ENCODE peak calls at places on chromosomes 11 and 22, in six cellular contexts. One of them, this sample, is unnamed. For H3K27me3, the result is how much of the 10 kb centered on the place peaks cover.

GRCh38 chr11:12137938-12138731 is 27.7 kb downstream of the MICAL2 start:
- DNase-seq in body of pancreas: no peak
- DNase-seq in CD4-positive, alpha-beta T cell: no peak
- DNase-seq in right cardiac atrium: no peak
- DNase-seq in mammary epithelial cell: peak
- DNase-seq in GM23338: no peak
- DNase-seq in this sample: no peak

GRCh38 chr11:59755701-59756495 is 722 bp downstream of the STX3 start:
- DNase-seq in CD4-positive, alpha-beta T cell: peak
- DNase-seq in body of pancreas: peak
- DNase-seq in mammary epithelial cell: peak
- DNase-seq in GM23338: peak
- DNase-seq in right cardiac atrium: peak
- DNase-seq in this sample: peak

GRCh38 chr11:18727499-18728236 is 1.7 kb upstream of the IGSF22 start:
- DNase-seq in right cardiac atrium: no peak
- DNase-seq in body of pancreas: peak
- DNase-seq in CD4-positive, alpha-beta T cell: peak
- DNase-seq in mammary epithelial cell: no peak
- DNase-seq in GM23338: peak
- DNase-seq in this sample: peak

GRCh38 chr11:64219755-64220154 is 6.2 kb downstream of the TRPT1 start:
- DNase-seq in body of pancreas: no peak
- DNase-seq in mammary epithelial cell: no peak
- DNase-seq in GM23338: no peak
- DNase-seq in CD4-positive, alpha-beta T cell: no peak
- DNase-seq in right cardiac atrium: peak
- DNase-seq in this sample: no peak

GRCh38 chr11:27646051-27646818 is 54.0 kb downstream of the BDNF start:
- DNase-seq in mammary epithelial cell: peak
- DNase-seq in CD4-positive, alpha-beta T cell: no peak
- DNase-seq in GM23338: no peak
- DNase-seq in body of pancreas: no peak
- DNase-seq in right cardiac atrium: no peak
- DNase-seq in this sample: no peak

GRCh38 chr11:76314741-76315090 is 66.2 kb downstream of the THAP12 start:
- DNase-seq in CD4-positive, alpha-beta T cell: no peak
- DNase-seq in right cardiac atrium: no peak
- DNase-seq in GM23338: no peak
- DNase-seq in mammary epithelial cell: peak
- DNase-seq in body of pancreas: no peak
- DNase-seq in this sample: no peak

GRCh38 chr11:122271167-122271566 is 155.2 kb upstream of the BLID start:
- DNase-seq in mammary epithelial cell: no peak
- DNase-seq in GM23338: no peak
- DNase-seq in right cardiac atrium: no peak
- DNase-seq in CD4-positive, alpha-beta T cell: no peak
- DNase-seq in body of pancreas: peak
- DNase-seq in this sample: peak

GRCh38 chr22:41485033-41485432 is 16.1 kb downstream of the ACO2 start:
- DNase-seq in CD4-positive, alpha-beta T cell: no peak
- DNase-seq in right cardiac atrium: no peak
- DNase-seq in GM23338: no peak
- DNase-seq in body of pancreas: no peak
- DNase-seq in mammary epithelial cell: no peak
- DNase-seq in this sample: no peak

GRCh38 chr11:115439385-115439784 is 64.8 kb downstream of the CADM1 start:
- DNase-seq in body of pancreas: no peak
- DNase-seq in CD4-positive, alpha-beta T cell: no peak
- DNase-seq in mammary epithelial cell: peak
- DNase-seq in right cardiac atrium: no peak
- DNase-seq in GM23338: no peak
- DNase-seq in this sample: no peak

GRCh38 chr11:47061429-47062178 is 115.1 kb downstream of the ARFGAP2 start:
- DNase-seq in GM23338: peak
- DNase-seq in right cardiac atrium: no peak
- DNase-seq in body of pancreas: no peak
- DNase-seq in mammary epithelial cell: no peak
- DNase-seq in CD4-positive, alpha-beta T cell: no peak
- DNase-seq in this sample: no peak

GRCh38 chr11:45411221-45411946 is 125.2 kb upstream of the SYT13 start:
- DNase-seq in mammary epithelial cell: no peak
- DNase-seq in CD4-positive, alpha-beta T cell: no peak
- DNase-seq in body of pancreas: no peak
- DNase-seq in GM23338: peak
- DNase-seq in right cardiac atrium: no peak
- DNase-seq in this sample: no peak

GRCh38 chr11:86740628-86741488 is 59.5 kb upstream of the PRSS23 start:
- DNase-seq in right cardiac atrium: peak
- DNase-seq in GM23338: peak
- DNase-seq in body of pancreas: peak
- DNase-seq in CD4-positive, alpha-beta T cell: no peak
- DNase-seq in mammary epithelial cell: peak
- DNase-seq in this sample: no peak

GRCh38 chr11:77113382-77114088 is 10.9 kb downstream of the OMP start:
- DNase-seq in CD4-positive, alpha-beta T cell: no peak
- DNase-seq in body of pancreas: peak
- DNase-seq in right cardiac atrium: peak
- DNase-seq in GM23338: peak
- DNase-seq in mammary epithelial cell: no peak
- DNase-seq in this sample: peak

GRCh38 chr11:80188228-80188627 is 747.4 kb upstream of the TENM4 start:
- DNase-seq in CD4-positive, alpha-beta T cell: no peak
- DNase-seq in GM23338: peak
- DNase-seq in right cardiac atrium: no peak
- DNase-seq in body of pancreas: no peak
- DNase-seq in mammary epithelial cell: no peak
- DNase-seq in this sample: no peak

DNA sequence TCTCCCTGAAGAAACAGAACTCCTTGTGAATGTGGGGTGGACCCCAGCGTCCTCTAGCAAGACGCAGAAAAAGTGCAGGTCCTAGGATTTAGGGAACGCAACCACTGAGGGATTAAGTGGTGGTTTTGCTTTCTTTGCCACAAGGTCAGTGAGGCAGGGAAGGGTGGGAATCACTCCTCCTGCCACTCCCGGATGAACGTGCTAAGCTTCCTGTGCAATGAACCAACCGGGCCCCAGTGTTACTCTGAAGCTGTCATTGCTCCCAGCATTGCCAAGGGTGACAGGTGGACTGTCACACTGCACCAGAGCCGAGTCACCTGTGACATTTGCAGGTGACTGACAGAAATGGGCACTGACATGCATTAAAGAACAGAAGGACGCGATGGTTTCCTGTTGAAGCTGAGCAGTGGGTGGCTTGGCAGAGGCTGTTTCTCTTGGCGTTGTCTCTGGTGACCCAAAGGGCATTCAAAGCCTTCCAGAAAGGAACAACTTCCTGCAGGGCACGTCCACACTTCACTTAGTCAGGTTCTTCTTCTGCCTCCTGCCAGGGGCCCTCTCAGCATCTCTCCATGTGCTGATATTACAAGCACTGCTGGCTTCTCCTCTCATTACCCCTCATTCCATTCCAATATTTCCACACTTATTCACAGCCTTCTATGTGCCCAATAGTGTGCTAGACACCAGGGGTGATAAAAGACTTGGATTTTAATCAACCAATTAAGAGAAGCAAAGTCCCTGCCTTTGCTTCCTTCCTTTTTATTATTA is 9.7 kb downstream of the KIRREL3 start:
- DNase-seq in GM23338: no peak
- DNase-seq in right cardiac atrium: no peak
- DNase-seq in body of pancreas: no peak
- DNase-seq in mammary epithelial cell: no peak
- DNase-seq in CD4-positive, alpha-beta T cell: no peak
- DNase-seq in this sample: peak
- H3K27ac ChIP-seq in GM23338: no peak
- H3K27ac ChIP-seq in right cardiac atrium: no peak
- H3K27ac ChIP-seq in body of pancreas: no peak
- H3K27ac ChIP-seq in mammary epithelial cell: peak
- H3K27ac ChIP-seq in CD4-positive, alpha-beta T cell: no peak
- H3K27ac ChIP-seq in this sample: no peak

GRCh38 chr11:120578591-120579154 is 67.1 kb downstream of the GRIK4 start:
- DNase-seq in CD4-positive, alpha-beta T cell: no peak
- DNase-seq in body of pancreas: no peak
- DNase-seq in GM23338: no peak
- DNase-seq in right cardiac atrium: no peak
- DNase-seq in mammary epithelial cell: no peak
- DNase-seq in this sample: no peak
- H3K27me3 ChIP-seq in CD4-positive, alpha-beta T cell: under half
- H3K27me3 ChIP-seq in body of pancreas: under half
- H3K27me3 ChIP-seq in GM23338: under half
- H3K27me3 ChIP-seq in right cardiac atrium: under half
- H3K27me3 ChIP-seq in mammary epithelial cell: under half
- H3K27me3 ChIP-seq in this sample: under half

GRCh38 chr11:111324277-111324720 is 26.0 kb downstream of the POU2AF3 start:
- DNase-seq in CD4-positive, alpha-beta T cell: no peak
- DNase-seq in body of pancreas: no peak
- DNase-seq in right cardiac atrium: no peak
- DNase-seq in GM23338: no peak
- DNase-seq in mammary epithelial cell: no peak
- DNase-seq in this sample: no peak
- H3K27ac ChIP-seq in CD4-positive, alpha-beta T cell: no peak
- H3K27ac ChIP-seq in body of pancreas: no peak
- H3K27ac ChIP-seq in right cardiac atrium: no peak
- H3K27ac ChIP-seq in GM23338: no peak
- H3K27ac ChIP-seq in mammary epithelial cell: no peak
- H3K27ac ChIP-seq in this sample: no peak

GRCh38 chr11:67504023-67504949 is 877 bp downstream of the PITPNM1 start:
- DNase-seq in mammary epithelial cell: peak
- DNase-seq in body of pancreas: peak
- DNase-seq in CD4-positive, alpha-beta T cell: no peak
- DNase-seq in GM23338: peak
- DNase-seq in right cardiac atrium: peak
- DNase-seq in this sample: no peak
- H3K27me3 ChIP-seq in mammary epithelial cell: under half
- H3K27me3 ChIP-seq in body of pancreas: under half
- H3K27me3 ChIP-seq in CD4-positive, alpha-beta T cell: under half
- H3K27me3 ChIP-seq in GM23338: under half
- H3K27me3 ChIP-seq in right cardiac atrium: under half
- H3K27me3 ChIP-seq in this sample: under half

GRCh38 chr22:46178755-46179505 is 28.6 kb downstream of the PPARA start:
- DNase-seq in GM23338: no peak
- DNase-seq in mammary epithelial cell: no peak
- DNase-seq in CD4-positive, alpha-beta T cell: no peak
- DNase-seq in body of pancreas: no peak
- DNase-seq in right cardiac atrium: no peak
- DNase-seq in this sample: no peak
- H3K27ac ChIP-seq in GM23338: no peak
- H3K27ac ChIP-seq in mammary epithelial cell: no peak
- H3K27ac ChIP-seq in CD4-positive, alpha-beta T cell: no peak
- H3K27ac ChIP-seq in body of pancreas: no peak
- H3K27ac ChIP-seq in right cardiac atrium: no peak
- H3K27ac ChIP-seq in this sample: no peak

DNA sequence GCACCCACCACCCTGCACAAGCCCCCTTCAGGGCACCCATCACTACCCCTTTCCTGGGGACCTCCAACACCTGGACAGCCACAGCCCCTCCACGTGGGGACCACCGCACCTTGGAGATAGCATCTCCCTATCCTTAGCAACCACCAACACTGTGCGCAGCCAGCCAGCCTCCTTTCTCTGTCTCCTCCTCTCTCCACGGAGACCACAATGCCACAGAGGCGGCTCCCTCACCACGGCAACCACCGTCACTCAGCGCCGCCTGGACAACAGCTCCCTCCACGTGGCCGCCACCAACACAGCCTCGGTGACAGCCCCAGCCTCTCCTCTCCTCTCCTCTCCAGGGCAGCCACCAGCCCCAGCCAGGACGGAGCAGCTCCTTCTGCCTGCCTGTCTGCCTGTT is 10.5 kb downstream of the ELFN2 start:
- DNase-seq in mammary epithelial cell: no peak
- DNase-seq in body of pancreas: peak
- DNase-seq in CD4-positive, alpha-beta T cell: no peak
- DNase-seq in right cardiac atrium: no peak
- DNase-seq in GM23338: no peak
- DNase-seq in this sample: no peak
- H3K27me3 ChIP-seq in mammary epithelial cell: under half
- H3K27me3 ChIP-seq in body of pancreas: under half
- H3K27me3 ChIP-seq in CD4-positive, alpha-beta T cell: under half
- H3K27me3 ChIP-seq in right cardiac atrium: under half
- H3K27me3 ChIP-seq in GM23338: under half
- H3K27me3 ChIP-seq in this sample: under half

GRCh38 chr22:28917747-28918543 is 34.6 kb downstream of the ZNRF3 start:
- DNase-seq in mammary epithelial cell: no peak
- DNase-seq in CD4-positive, alpha-beta T cell: no peak
- DNase-seq in right cardiac atrium: peak
- DNase-seq in body of pancreas: peak
- DNase-seq in GM23338: peak
- DNase-seq in this sample: peak
- H3K27ac ChIP-seq in mammary epithelial cell: no peak
- H3K27ac ChIP-seq in CD4-positive, alpha-beta T cell: no peak
- H3K27ac ChIP-seq in right cardiac atrium: peak
- H3K27ac ChIP-seq in body of pancreas: peak
- H3K27ac ChIP-seq in GM23338: no peak
- H3K27ac ChIP-seq in this sample: peak

DNA sequence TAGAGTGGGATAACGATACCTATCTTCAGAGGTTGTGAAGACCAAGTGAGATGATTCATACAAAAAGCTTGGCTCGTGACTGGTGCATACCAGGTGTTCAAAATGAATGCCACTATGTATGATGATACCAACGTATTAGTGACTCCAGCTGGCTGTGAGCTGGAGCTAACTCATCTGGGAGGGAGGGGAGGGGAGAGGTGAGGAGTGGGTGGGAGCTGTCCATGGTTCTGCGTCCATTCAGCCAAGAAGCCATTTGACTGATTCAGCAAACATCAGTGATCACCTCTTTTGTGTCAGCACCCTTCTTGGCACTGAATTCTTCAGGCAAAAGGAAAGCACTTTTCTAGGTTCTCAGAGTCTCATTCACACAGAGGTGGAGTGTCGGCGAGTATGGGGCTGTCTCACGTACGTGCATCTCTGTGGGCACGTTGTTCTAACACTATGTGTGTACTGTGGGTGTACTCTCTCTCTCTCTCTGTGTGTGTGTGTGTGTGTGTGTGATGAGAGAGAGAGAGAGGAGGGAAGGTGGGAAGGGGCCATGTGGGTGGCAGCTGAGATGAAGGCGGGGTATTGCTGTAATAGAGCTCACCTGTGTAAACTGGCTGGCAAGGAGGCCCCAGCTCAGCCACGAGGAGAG is 95.9 kb upstream of the THY1 start:
- DNase-seq in right cardiac atrium: no peak
- DNase-seq in CD4-positive, alpha-beta T cell: no peak
- DNase-seq in body of pancreas: no peak
- DNase-seq in mammary epithelial cell: peak
- DNase-seq in GM23338: peak
- DNase-seq in this sample: no peak
- H3K27me3 ChIP-seq in right cardiac atrium: under half
- H3K27me3 ChIP-seq in CD4-positive, alpha-beta T cell: under half
- H3K27me3 ChIP-seq in body of pancreas: under half
- H3K27me3 ChIP-seq in mammary epithelial cell: under half
- H3K27me3 ChIP-seq in GM23338: under half
- H3K27me3 ChIP-seq in this sample: under half